ENCODE peak calls at places on chromosomes 7 and 10, in ten cellular contexts. Q is heart right ventricle; R is ovary; M is tibial artery; C is H1; H is lower lobe of right lung; X is ascending aorta; L is MM.1S; W is CD8-positive, alpha-beta memory T cell; D is hepatocyte. K is an unnamed sample.

GRCh38 chr7:120079704-120080103 is 193.3 kb upstream of the KCND2 start:
- DNase-seq in R (no peak), W (no peak), D (no peak), L (no peak), Q (no peak), X (no peak), M (no peak), H (no peak), C (no peak), K (no peak)

GRCh38 chr7:100516135-100516812 is 22.7 kb upstream of the AGFG2 start:
- DNase-seq in Q (peak; percentile 18), W (peak; percentile 62), L (peak; percentile 58), M (peak; percentile 70), C (no peak), D (peak; percentile 21), H (no peak), R (peak; percentile 59), X (no peak), K (no peak)

GRCh38 chr7:77831481-77831880 is 32.9 kb downstream of the PHTF2 start:
- DNase-seq in D (no peak), R (no peak), Q (no peak), X (no peak), W (no peak), C (no peak), L (no peak), M (no peak), H (no peak), K (no peak)

GRCh38 chr10:12896251-12896650 is 105.3 kb downstream of the CCDC3 start:
- DNase-seq in Q (no peak), X (no peak), C (no peak), L (no peak), D (no peak), R (no peak), H (no peak), W (no peak), M (no peak), K (no peak)

GRCh38 chr7:4683043-4683883 is 1.2 kb downstream of the FOXK1 start:
- DNase-seq in C (no peak), M (peak; percentile 75), Q (peak; percentile 38), W (peak; percentile 7), D (no peak), R (peak; percentile 67), X (no peak), H (peak; percentile 54), L (no peak), K (peak; percentile 56)

GRCh38 chr10:103582331-103583123 is 89.0 kb downstream of the NEURL1 start:
- DNase-seq in L (no peak), X (no peak), H (no peak), W (no peak), M (no peak), Q (no peak), R (no peak), D (no peak), C (no peak), K (no peak)

GRCh38 chr10:58152698-58153263 is 114.9 kb downstream of the IPMK start:
- DNase-seq in C (peak; percentile 43), L (peak; percentile 52), Q (peak; percentile 18), D (peak; percentile 62), X (no peak), H (peak; percentile 36), W (peak; percentile 3), R (peak; percentile 38), M (no peak), K (peak; percentile 47)

GRCh38 chr7:116766881-116767280 is 94.9 kb downstream of the MET start:
- DNase-seq in M (no peak), W (no peak), X (no peak), R (no peak), Q (no peak), H (no peak), L (no peak), D (no peak), C (no peak), K (no peak)

GRCh38 chr7:136087881-136088280 is 110.7 kb upstream of the MTPN start:
- DNase-seq in L (no peak), R (no peak), X (no peak), D (no peak), Q (no peak), H (no peak), M (no peak), C (no peak), W (no peak), K (no peak)

GRCh38 chr7:92831716-92832622 is 4.4 kb downstream of the CDK6 start:
- DNase-seq in D (peak; percentile 43), C (no peak), M (no peak), Q (no peak), X (no peak), H (no peak), L (peak; percentile 41), R (no peak), W (no peak), K (no peak)

GRCh38 chr7:1632506-1632905 is 37.6 kb upstream of the ELFN1 start:
- DNase-seq in D (no peak), H (no peak), W (no peak), L (no peak), C (no peak), Q (no peak), M (no peak), R (no peak), X (no peak), K (no peak)

GRCh38 chr7:45921699-45922519 is 837 bp upstream of the IGFBP3 start:
- DNase-seq in Q (peak; percentile 78), D (peak; percentile 78), H (peak; percentile 51), L (peak; percentile 74), C (peak; percentile 63), R (peak; percentile 75), W (no peak), X (peak; percentile 77), M (peak; percentile 85), K (peak; percentile 50)

GRCh38 chr10:113689574-113689973 is 9.9 kb downstream of the CASP7 start:
- DNase-seq in X (no peak), D (no peak), W (no peak), Q (no peak), L (peak; percentile 65), M (no peak), C (no peak), R (no peak), H (no peak), K (no peak)

GRCh38 chr10:113692271-113692670 is 12.6 kb downstream of the CASP7 start:
- DNase-seq in H (no peak), X (no peak), M (no peak), Q (no peak), C (no peak), D (no peak), L (no peak), R (no peak), W (no peak), K (no peak)

GRCh38 chr10:113691381-113691780 is 11.7 kb downstream of the CASP7 start:
- DNase-seq in X (no peak), Q (no peak), R (no peak), L (no peak), W (no peak), H (no peak), C (no peak), D (no peak), M (no peak), K (no peak)

GRCh38 chr10:113690749-113691148 is 11.0 kb downstream of the CASP7 start:
- DNase-seq in X (no peak), Q (no peak), R (no peak), D (no peak), L (no peak), M (no peak), H (no peak), C (no peak), W (no peak), K (no peak)

DNA sequence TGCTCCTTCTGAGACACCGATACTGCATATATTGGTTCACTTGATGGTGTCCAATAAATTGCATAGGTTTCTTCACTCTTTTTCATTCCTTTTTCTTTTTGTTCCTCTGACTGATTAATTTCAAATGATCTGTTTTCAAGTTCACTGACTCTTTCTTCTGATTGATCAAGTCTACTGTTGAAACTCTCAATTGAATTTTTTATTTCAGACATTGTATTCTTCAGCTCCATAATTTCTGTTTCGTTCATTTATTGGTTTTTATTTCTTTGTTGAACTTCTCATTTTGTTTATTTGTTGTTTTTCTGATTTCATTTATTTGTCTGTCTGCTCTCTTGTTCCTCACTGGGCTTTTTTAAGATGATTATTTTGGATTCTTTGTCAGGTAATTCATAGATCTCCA is 13.6 kb downstream of the CASP7 start:
- DNase-seq in H (no peak), M (no peak), Q (no peak), R (no peak), C (no peak), D (no peak), L (no peak), X (no peak), W (no peak), K (no peak)
- H3K9me3 ChIP-seq in H (peaks cover 19% of the 10 kb centered on the region), M (peaks cover 25% of the 10 kb centered on the region), Q (peaks cover 49% of the 10 kb centered on the region), R (peaks cover 8% of the 10 kb centered on the region), C (peaks cover 2% of the 10 kb centered on the region), D (peaks cover 6% of the 10 kb centered on the region), L (no peaks in the 10 kb centered on the region), X (peaks cover 14% of the 10 kb centered on the region), W (peaks cover 13% of the 10 kb centered on the region), K (peaks cover 14% of the 10 kb centered on the region)

DNA sequence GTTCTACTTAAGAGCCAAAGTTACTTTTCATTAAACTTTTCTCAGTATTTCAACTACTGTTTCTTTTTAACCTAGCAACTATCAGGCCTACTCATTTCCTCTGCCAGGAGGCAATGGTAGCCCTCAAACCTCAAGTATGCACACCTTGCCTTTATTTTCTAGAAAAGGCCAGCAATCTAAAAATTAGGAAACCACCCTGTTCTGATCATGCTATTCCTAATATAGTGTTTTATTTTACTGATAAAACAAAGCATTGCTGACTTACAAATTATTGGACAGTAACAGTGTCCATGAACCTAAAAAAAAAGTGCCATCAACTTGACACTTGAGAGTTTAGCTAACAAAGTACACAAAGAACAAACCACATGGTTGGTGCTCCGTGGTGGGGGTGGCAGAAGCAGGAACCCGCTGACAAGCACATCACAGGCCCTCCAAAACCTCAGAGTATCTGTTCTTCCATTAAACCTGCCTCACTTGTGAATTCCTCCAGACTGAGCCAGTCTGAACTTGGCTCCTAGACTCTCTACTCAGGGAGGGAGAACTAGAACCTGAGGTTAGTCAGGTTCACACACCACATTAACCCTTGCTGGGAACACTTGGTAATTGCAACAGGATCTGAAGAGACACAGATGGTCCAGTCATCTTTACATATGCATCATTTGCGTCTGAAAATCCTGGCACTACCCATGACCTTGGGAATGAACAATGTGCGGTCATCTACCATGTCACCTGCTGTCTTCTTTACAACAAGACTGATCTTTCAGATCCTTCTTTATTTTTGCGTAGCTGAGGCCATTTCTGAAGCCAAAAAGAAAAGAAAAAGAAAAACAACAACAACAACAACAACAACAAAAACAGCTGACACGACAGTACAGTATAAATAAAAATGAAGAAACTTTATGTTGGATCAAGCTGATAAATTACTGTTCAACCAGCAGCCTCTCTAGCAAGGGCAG is 31.9 kb downstream of the PIP4K2A start:
- DNase-seq in H (peak; percentile 47), L (peak; percentile 83), D (no peak), C (no peak), Q (no peak), R (no peak), M (no peak), W (peak; percentile 82), X (no peak), K (no peak)
- H3K4me1 ChIP-seq in H (peaks cover 59% of the 10 kb centered on the region), L (peaks cover 41% of the 10 kb centered on the region), D (peaks cover 24% of the 10 kb centered on the region), C (peaks cover 9% of the 10 kb centered on the region), Q (peaks cover 29% of the 10 kb centered on the region), R (peaks cover 6% of the 10 kb centered on the region), M (peaks cover 51% of the 10 kb centered on the region), W (peaks cover 97% of the 10 kb centered on the region), X (peaks cover 41% of the 10 kb centered on the region), K (no peaks in the 10 kb centered on the region)

GRCh38 chr7:122543891-122544290 is 155.0 kb downstream of the RNF133 start:
- DNase-seq in Q (no peak), C (no peak), X (no peak), W (no peak), M (no peak), D (no peak), L (no peak), H (no peak), R (no peak), K (no peak)
- H3K9me3 ChIP-seq in Q (no peaks in the 10 kb centered on the region), C (no peaks in the 10 kb centered on the region), X (no peaks in the 10 kb centered on the region), W (no peaks in the 10 kb centered on the region), M (no peaks in the 10 kb centered on the region), D (no peaks in the 10 kb centered on the region), L (no peaks in the 10 kb centered on the region), H (no peaks in the 10 kb centered on the region), R (no peaks in the 10 kb centered on the region), K (no peaks in the 10 kb centered on the region)

GRCh38 chr7:11630355-11630754 is 201.6 kb downstream of the THSD7A start:
- DNase-seq in L (no peak), H (no peak), M (no peak), X (no peak), W (no peak), R (no peak), D (no peak), Q (no peak), C (no peak), K (no peak)
- H3K4me1 ChIP-seq in L (no peaks in the 10 kb centered on the region), H (no peaks in the 10 kb centered on the region), M (no peaks in the 10 kb centered on the region), X (no peaks in the 10 kb centered on the region), W (no peaks in the 10 kb centered on the region), R (peaks cover 1% of the 10 kb centered on the region), D (no peaks in the 10 kb centered on the region), Q (peaks cover 34% of the 10 kb centered on the region), C (no peaks in the 10 kb centered on the region), K (no peaks in the 10 kb centered on the region)

K was measured in mucosa of descending colon.